ENCODE peak calls at places on chromosome 2, in six cellular contexts. E is body of pancreas, B is thoracic aorta, A is adrenal gland, T is neural progenitor cell, W is psoas muscle. S is an unnamed sample.

GRCh38 chr2:212032536-212033219 is 505.9 kb downstream of the ERBB4 start:
- DNase-seq in E (no peak), W (no peak), A (no peak), B (no peak), T (no peak), S (no peak)

GRCh38 chr2:209872675-209873074 is 101.0 kb downstream of the UNC80 start:
- DNase-seq in B (no peak), W (peak; percentile 44), T (peak; percentile 91), A (peak; percentile 42), E (peak; percentile 22), S (peak; percentile 4)

GRCh38 chr2:47221956-47222355 is 66.8 kb upstream of the STPG4 start:
- DNase-seq in T (no peak), E (no peak), B (no peak), W (no peak), A (no peak), S (peak; percentile 88)

GRCh38 chr2:67566292-67566691 is 169.2 kb downstream of the ETAA1 start:
- DNase-seq in T (no peak), A (no peak), E (no peak), W (no peak), B (no peak), S (no peak)

GRCh38 chr2:95275601-95276243 is 1.5 kb downstream of the PROM2 start:
- DNase-seq in T (no peak), E (peak; percentile 51), B (no peak), A (no peak), W (peak; percentile 32), S (peak; percentile 17)

GRCh38 chr2:157182204-157182709 is 75.2 kb upstream of the GALNT5 start:
- DNase-seq in E (no peak), A (no peak), B (no peak), W (no peak), T (no peak), S (no peak)

GRCh38 chr2:7454592-7454991 is 537.4 kb downstream of the RNF144A start:
- DNase-seq in T (no peak), A (no peak), E (no peak), W (no peak), B (no peak), S (no peak)

GRCh38 chr2:184528119-184528518 is 70.2 kb upstream of the ZNF804A start:
- DNase-seq in T (no peak), A (no peak), W (no peak), B (no peak), E (no peak), S (no peak)

GRCh38 chr2:151862688-151863087 is 34.5 kb upstream of the ARL5A start:
- DNase-seq in T (no peak), A (no peak), E (no peak), B (no peak), W (no peak), S (no peak)

GRCh38 chr2:239374896-239375277 is 25.9 kb downstream of the HDAC4 start:
- DNase-seq in T (no peak), E (no peak), A (no peak), W (no peak), B (no peak), S (no peak)

GRCh38 chr2:218626369-218626768 is 18.7 kb downstream of the PLCD4 start:
- DNase-seq in W (no peak), E (no peak), B (no peak), T (no peak), A (no peak), S (no peak)

GRCh38 chr2:25358836-25359235 is 17.1 kb upstream of the DNMT3A start:
- DNase-seq in A (no peak), E (no peak), T (no peak), W (peak; percentile 26), B (no peak), S (no peak)

GRCh38 chr2:60977562-60977895 is 40.0 kb upstream of the PEX13 start:
- DNase-seq in W (no peak), E (no peak), T (no peak), A (no peak), B (no peak), S (no peak)

GRCh38 chr2:137847443-137847842 is 116.8 kb upstream of the HNMT start:
- DNase-seq in B (no peak), W (no peak), T (no peak), E (no peak), A (no peak), S (no peak)

GRCh38 chr2:213086566-213086965 is 64.8 kb downstream of the IKZF2 start:
- DNase-seq in A (no peak), E (no peak), T (peak; percentile 63), B (no peak), W (no peak), S (peak; percentile 8)

GRCh38 chr2:138107288-138107687 is 143.0 kb downstream of the HNMT start:
- DNase-seq in E (no peak), W (no peak), B (no peak), A (no peak), T (no peak), S (no peak)

GRCh38 chr2:167134381-167135072 is 246.2 kb downstream of the XIRP2 start:
- DNase-seq in T (no peak), W (no peak), B (no peak), A (no peak), E (no peak), S (no peak)

GRCh38 chr2:222320441-222321395 is 21.9 kb upstream of the PAX3 start:
- DNase-seq in B (no peak), W (peak; percentile 62), A (peak; percentile 33), E (no peak), T (peak; percentile 62), S (peak; percentile 43)

GRCh38 chr2:196487426-196487825 is 152.1 kb upstream of the CCDC150 start:
- DNase-seq in E (no peak), A (no peak), T (no peak), B (no peak), W (no peak), S (no peak)

GRCh38 chr2:72032481-72033041 is 115.1 kb downstream of the CYP26B1 start:
- DNase-seq in T (no peak), B (no peak), E (no peak), A (no peak), W (no peak), S (no peak)

GRCh38 chr2:151289972-151290335 is 486 bp upstream of the NMI start:
- DNase-seq in E (peak; percentile 26), B (no peak), W (peak; percentile 71), A (peak; percentile 34), T (no peak), S (peak; percentile 58)

GRCh38 chr2:195472835-195473234 is 184.2 kb upstream of the SLC39A10 start:
- DNase-seq in A (no peak), T (no peak), W (no peak), B (no peak), E (no peak), S (no peak)

DNA sequence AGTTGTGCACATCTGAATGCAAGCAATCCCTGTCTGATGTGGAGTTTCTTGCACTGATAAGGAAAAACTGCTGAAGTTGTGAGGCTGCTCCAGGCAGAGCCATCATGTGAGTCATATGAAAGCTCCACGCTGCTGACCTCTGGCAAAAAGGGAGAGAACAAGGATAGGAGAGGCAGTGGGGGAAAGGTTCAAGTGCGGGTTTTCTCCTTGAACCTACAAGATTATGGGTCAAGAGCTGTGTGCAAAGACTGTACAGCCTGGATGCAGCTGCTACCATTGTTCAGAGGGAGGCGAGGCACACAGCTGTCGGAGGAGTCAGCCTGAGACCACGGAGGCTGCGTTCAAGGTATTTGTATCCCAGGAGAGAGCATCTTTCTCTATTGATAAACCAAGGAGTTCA is at the start of gene CDK15:
- DNase-seq in T (no peak), A (peak; percentile 49), E (peak; percentile 7), B (no peak), W (no peak), S (peak; percentile 73)
- H3K4me3 ChIP-seq in T (no peak within 1 kb of the TSS), A (no peak within 1 kb of the TSS), E (no peak within 1 kb of the TSS), B (peak within 1 kb of the TSS; percentile 33), W (no peak within 1 kb of the TSS), S (no peak within 1 kb of the TSS)

DNA sequence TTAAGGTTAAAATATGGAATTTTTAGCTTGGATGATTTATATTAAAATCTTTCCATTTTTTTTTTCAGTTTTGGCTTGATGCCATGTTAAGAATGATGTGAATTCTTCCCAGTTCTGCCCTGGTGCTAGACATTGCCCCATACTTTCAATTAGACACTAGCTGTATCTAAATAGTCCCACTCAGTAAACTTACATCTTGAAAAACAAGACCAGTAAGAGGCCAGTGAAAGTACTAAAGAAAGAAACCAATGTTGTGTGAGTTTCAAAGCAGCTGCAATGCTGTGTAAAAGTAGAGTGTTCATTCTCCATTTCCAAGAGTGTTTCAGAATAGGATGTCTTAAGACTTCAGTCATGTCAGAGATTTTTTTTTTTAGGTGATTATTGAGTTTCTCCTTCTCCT is 40.0 kb upstream of the CYBRD1 start:
- DNase-seq in B (no peak), E (no peak), T (no peak), W (no peak), A (no peak), S (no peak)
- H3K4me1 ChIP-seq in B (no peaks in the 10 kb centered on the region), E (no peaks in the 10 kb centered on the region), T (peaks cover 21% of the 10 kb centered on the region), W (no peaks in the 10 kb centered on the region), A (no peaks in the 10 kb centered on the region), S (no peaks in the 10 kb centered on the region)

GRCh38 chr2:230829293-230829692 is 35.4 kb upstream of the ITM2C start:
- DNase-seq in A (no peak), B (no peak), E (no peak), T (no peak), W (no peak), S (no peak)
- H3K27ac ChIP-seq in A (no peak overlapping the region), B (no peak overlapping the region), E (no peak overlapping the region), T (no peak overlapping the region), W (no peak overlapping the region), S (no peak overlapping the region)

GRCh38 chr2:113128386-113128664 is 927 bp downstream of the IL1RN start:
- DNase-seq in E (no peak), B (no peak), A (no peak), W (no peak), T (no peak), S (no peak)

GRCh38 chr2:113129519-113130078 is 2.2 kb downstream of the IL1RN start:
- DNase-seq in B (no peak), E (no peak), A (no peak), T (no peak), W (no peak), S (no peak)

GRCh38 chr2:113124984-113125855 is 2.2 kb upstream of the IL1RN start:
- DNase-seq in W (no peak), A (no peak), B (no peak), T (no peak), E (no peak), S (no peak)

GRCh38 chr2:113126845-113127645 is at the start of gene IL1RN:
- DNase-seq in A (no peak), W (no peak), B (no peak), T (no peak), E (peak; percentile 55), S (no peak)

GRCh38 chr2:113127646-113128385 is 418 bp downstream of the IL1RN start:
- DNase-seq in B (no peak), E (no peak), A (no peak), W (no peak), T (no peak), S (no peak)
- H3K4me3 ChIP-seq in B (peak overlapping the region; percentile 3), E (no peak overlapping the region), A (no peak overlapping the region), W (no peak overlapping the region), T (no peak overlapping the region), S (no peak overlapping the region)

GRCh38 chr2:237724811-237725478 is 73.6 kb upstream of the RBM44 start:
- DNase-seq in W (no peak), B (no peak), A (no peak), T (no peak), E (peak; percentile 63), S (no peak)
- H3K4me1 ChIP-seq in W (peaks cover 69% of the 10 kb centered on the region), B (peaks cover 22% of the 10 kb centered on the region), A (peaks cover 66% of the 10 kb centered on the region), T (peaks cover 17% of the 10 kb centered on the region), E (peaks cover 50% of the 10 kb centered on the region), S (peaks cover 8% of the 10 kb centered on the region)

S was measured in cardiac muscle cell.